ENCODE peak calls at places on chromosomes 2 and 18, in nine cellular contexts. One of them, this sample, is unnamed.

GRCh38 chr2:100580474-100581264 is 17.9 kb downstream of the PDCL3 start:
- DNase-seq in neural progenitor cell: no peak
- DNase-seq in PC-9: no peak
- DNase-seq in cardiac muscle cell: no peak
- DNase-seq in upper lobe of right lung: peak
- DNase-seq in gastrocnemius medialis: peak
- DNase-seq in A549: no peak
- DNase-seq in fibroblast of lung: no peak
- DNase-seq in SK-N-SH: no peak
- DNase-seq in this sample: no peak

GRCh38 chr2:69893684-69894481 is at the start of gene SNRNP27:
- DNase-seq in cardiac muscle cell: peak
- DNase-seq in SK-N-SH: peak
- DNase-seq in neural progenitor cell: peak
- DNase-seq in gastrocnemius medialis: peak
- DNase-seq in fibroblast of lung: peak
- DNase-seq in upper lobe of right lung: peak
- DNase-seq in PC-9: peak
- DNase-seq in A549: peak
- DNase-seq in this sample: peak

GRCh38 chr2:68850524-68850923 is 20.7 kb downstream of the BMP10 start:
- DNase-seq in cardiac muscle cell: no peak
- DNase-seq in gastrocnemius medialis: no peak
- DNase-seq in neural progenitor cell: no peak
- DNase-seq in upper lobe of right lung: no peak
- DNase-seq in PC-9: no peak
- DNase-seq in SK-N-SH: no peak
- DNase-seq in fibroblast of lung: no peak
- DNase-seq in A549: no peak
- DNase-seq in this sample: no peak

GRCh38 chr2:156657809-156658208 is 221.6 kb downstream of the GPD2 start:
- DNase-seq in neural progenitor cell: no peak
- DNase-seq in PC-9: no peak
- DNase-seq in A549: no peak
- DNase-seq in fibroblast of lung: peak
- DNase-seq in cardiac muscle cell: no peak
- DNase-seq in gastrocnemius medialis: no peak
- DNase-seq in upper lobe of right lung: no peak
- DNase-seq in SK-N-SH: no peak
- DNase-seq in this sample: no peak

GRCh38 chr2:131067465-131067864 is 25.8 kb downstream of the FAM168B start:
- DNase-seq in gastrocnemius medialis: no peak
- DNase-seq in PC-9: no peak
- DNase-seq in A549: no peak
- DNase-seq in cardiac muscle cell: no peak
- DNase-seq in SK-N-SH: no peak
- DNase-seq in neural progenitor cell: no peak
- DNase-seq in fibroblast of lung: no peak
- DNase-seq in upper lobe of right lung: no peak
- DNase-seq in this sample: no peak

GRCh38 chr2:98650998-98651397 is 42.6 kb downstream of the UNC50 start:
- DNase-seq in cardiac muscle cell: no peak
- DNase-seq in upper lobe of right lung: no peak
- DNase-seq in PC-9: no peak
- DNase-seq in A549: no peak
- DNase-seq in neural progenitor cell: no peak
- DNase-seq in fibroblast of lung: no peak
- DNase-seq in gastrocnemius medialis: no peak
- DNase-seq in SK-N-SH: no peak
- DNase-seq in this sample: no peak

GRCh38 chr2:7007846-7008741 is 90.9 kb downstream of the RNF144A start:
- DNase-seq in upper lobe of right lung: peak
- DNase-seq in fibroblast of lung: peak
- DNase-seq in gastrocnemius medialis: peak
- DNase-seq in cardiac muscle cell: peak
- DNase-seq in A549: no peak
- DNase-seq in neural progenitor cell: no peak
- DNase-seq in SK-N-SH: peak
- DNase-seq in PC-9: no peak
- DNase-seq in this sample: peak

GRCh38 chr2:88852753-88853402 is 161.4 kb downstream of the RPIA start:
- DNase-seq in SK-N-SH: no peak
- DNase-seq in fibroblast of lung: no peak
- DNase-seq in upper lobe of right lung: no peak
- DNase-seq in neural progenitor cell: no peak
- DNase-seq in cardiac muscle cell: no peak
- DNase-seq in PC-9: no peak
- DNase-seq in A549: peak
- DNase-seq in gastrocnemius medialis: no peak
- DNase-seq in this sample: no peak

GRCh38 chr18:49399003-49399402 is 61.4 kb downstream of the DYM start:
- DNase-seq in cardiac muscle cell: no peak
- DNase-seq in neural progenitor cell: no peak
- DNase-seq in upper lobe of right lung: no peak
- DNase-seq in PC-9: no peak
- DNase-seq in SK-N-SH: peak
- DNase-seq in fibroblast of lung: no peak
- DNase-seq in gastrocnemius medialis: no peak
- DNase-seq in A549: no peak
- DNase-seq in this sample: no peak

GRCh38 chr2:203656522-203657287 is 49.7 kb upstream of the CD28 start:
- DNase-seq in SK-N-SH: no peak
- DNase-seq in fibroblast of lung: peak
- DNase-seq in PC-9: no peak
- DNase-seq in neural progenitor cell: peak
- DNase-seq in A549: peak
- DNase-seq in gastrocnemius medialis: peak
- DNase-seq in cardiac muscle cell: no peak
- DNase-seq in upper lobe of right lung: peak
- DNase-seq in this sample: no peak

GRCh38 chr2:24840164-24840869 is 47.1 kb downstream of the CENPO start:
- DNase-seq in SK-N-SH: no peak
- DNase-seq in A549: no peak
- DNase-seq in gastrocnemius medialis: no peak
- DNase-seq in upper lobe of right lung: no peak
- DNase-seq in neural progenitor cell: no peak
- DNase-seq in PC-9: no peak
- DNase-seq in cardiac muscle cell: no peak
- DNase-seq in fibroblast of lung: no peak
- DNase-seq in this sample: peak

GRCh38 chr2:227888289-227888688 is 16.9 kb downstream of the DAW1 start:
- DNase-seq in SK-N-SH: no peak
- DNase-seq in A549: peak
- DNase-seq in cardiac muscle cell: peak
- DNase-seq in fibroblast of lung: no peak
- DNase-seq in gastrocnemius medialis: no peak
- DNase-seq in PC-9: no peak
- DNase-seq in neural progenitor cell: peak
- DNase-seq in upper lobe of right lung: peak
- DNase-seq in this sample: no peak

GRCh38 chr2:14385043-14385442 is 247.5 kb upstream of the LRATD1 start:
- DNase-seq in cardiac muscle cell: no peak
- DNase-seq in SK-N-SH: no peak
- DNase-seq in fibroblast of lung: no peak
- DNase-seq in upper lobe of right lung: no peak
- DNase-seq in gastrocnemius medialis: no peak
- DNase-seq in neural progenitor cell: no peak
- DNase-seq in PC-9: no peak
- DNase-seq in A549: no peak
- DNase-seq in this sample: no peak

GRCh38 chr2:8574196-8575010 is 107.5 kb upstream of the ID2 start:
- DNase-seq in cardiac muscle cell: no peak
- DNase-seq in neural progenitor cell: no peak
- DNase-seq in PC-9: no peak
- DNase-seq in gastrocnemius medialis: no peak
- DNase-seq in fibroblast of lung: no peak
- DNase-seq in SK-N-SH: no peak
- DNase-seq in upper lobe of right lung: no peak
- DNase-seq in A549: no peak
- DNase-seq in this sample: no peak

GRCh38 chr18:55587341-55588000 is 521 bp downstream of the TCF4 start:
- DNase-seq in upper lobe of right lung: no peak
- DNase-seq in neural progenitor cell: peak
- DNase-seq in A549: no peak
- DNase-seq in PC-9: no peak
- DNase-seq in gastrocnemius medialis: peak
- DNase-seq in cardiac muscle cell: peak
- DNase-seq in fibroblast of lung: peak
- DNase-seq in SK-N-SH: peak
- DNase-seq in this sample: no peak

GRCh38 chr2:1613078-1613445 is 131.3 kb downstream of the PXDN start:
- DNase-seq in PC-9: no peak
- DNase-seq in neural progenitor cell: no peak
- DNase-seq in upper lobe of right lung: peak
- DNase-seq in gastrocnemius medialis: no peak
- DNase-seq in cardiac muscle cell: no peak
- DNase-seq in A549: no peak
- DNase-seq in SK-N-SH: peak
- DNase-seq in fibroblast of lung: no peak
- DNase-seq in this sample: peak

GRCh38 chr18:45255142-45255890 is 360.0 kb upstream of the SLC14A2 start:
- DNase-seq in gastrocnemius medialis: peak
- DNase-seq in PC-9: no peak
- DNase-seq in cardiac muscle cell: no peak
- DNase-seq in fibroblast of lung: peak
- DNase-seq in SK-N-SH: no peak
- DNase-seq in upper lobe of right lung: no peak
- DNase-seq in A549: no peak
- DNase-seq in neural progenitor cell: peak
- DNase-seq in this sample: no peak

GRCh38 chr2:127422631-127423475 is 4.6 kb downstream of the PROC start:
- DNase-seq in SK-N-SH: peak
- DNase-seq in neural progenitor cell: peak
- DNase-seq in gastrocnemius medialis: no peak
- DNase-seq in A549: no peak
- DNase-seq in cardiac muscle cell: peak
- DNase-seq in PC-9: no peak
- DNase-seq in upper lobe of right lung: peak
- DNase-seq in fibroblast of lung: no peak
- DNase-seq in this sample: no peak

GRCh38 chr2:146370821-146371220 is 1474.0 kb upstream of the ACVR2A start:
- DNase-seq in fibroblast of lung: no peak
- DNase-seq in neural progenitor cell: no peak
- DNase-seq in gastrocnemius medialis: no peak
- DNase-seq in A549: peak
- DNase-seq in SK-N-SH: no peak
- DNase-seq in cardiac muscle cell: no peak
- DNase-seq in PC-9: no peak
- DNase-seq in upper lobe of right lung: no peak
- DNase-seq in this sample: no peak

GRCh38 chr18:63439334-63439733 is 17.1 kb upstream of the VPS4B start:
- DNase-seq in cardiac muscle cell: peak
- DNase-seq in SK-N-SH: peak
- DNase-seq in upper lobe of right lung: no peak
- DNase-seq in fibroblast of lung: peak
- DNase-seq in PC-9: peak
- DNase-seq in gastrocnemius medialis: peak
- DNase-seq in A549: peak
- DNase-seq in neural progenitor cell: peak
- DNase-seq in this sample: no peak

GRCh38 chr18:10560457-10561045 is 34.7 kb downstream of the NAPG start:
- DNase-seq in SK-N-SH: peak
- DNase-seq in A549: peak
- DNase-seq in neural progenitor cell: peak
- DNase-seq in PC-9: no peak
- DNase-seq in cardiac muscle cell: peak
- DNase-seq in fibroblast of lung: peak
- DNase-seq in gastrocnemius medialis: peak
- DNase-seq in upper lobe of right lung: no peak
- DNase-seq in this sample: no peak
- H3K4me3 ChIP-seq in SK-N-SH: no peak
- H3K4me3 ChIP-seq in A549: no peak
- H3K4me3 ChIP-seq in neural progenitor cell: no peak
- H3K4me3 ChIP-seq in PC-9: no peak
- H3K4me3 ChIP-seq in cardiac muscle cell: no peak
- H3K4me3 ChIP-seq in fibroblast of lung: no peak
- H3K4me3 ChIP-seq in gastrocnemius medialis: peak
- H3K4me3 ChIP-seq in upper lobe of right lung: peak
- H3K4me3 ChIP-seq in this sample: peak

DNA sequence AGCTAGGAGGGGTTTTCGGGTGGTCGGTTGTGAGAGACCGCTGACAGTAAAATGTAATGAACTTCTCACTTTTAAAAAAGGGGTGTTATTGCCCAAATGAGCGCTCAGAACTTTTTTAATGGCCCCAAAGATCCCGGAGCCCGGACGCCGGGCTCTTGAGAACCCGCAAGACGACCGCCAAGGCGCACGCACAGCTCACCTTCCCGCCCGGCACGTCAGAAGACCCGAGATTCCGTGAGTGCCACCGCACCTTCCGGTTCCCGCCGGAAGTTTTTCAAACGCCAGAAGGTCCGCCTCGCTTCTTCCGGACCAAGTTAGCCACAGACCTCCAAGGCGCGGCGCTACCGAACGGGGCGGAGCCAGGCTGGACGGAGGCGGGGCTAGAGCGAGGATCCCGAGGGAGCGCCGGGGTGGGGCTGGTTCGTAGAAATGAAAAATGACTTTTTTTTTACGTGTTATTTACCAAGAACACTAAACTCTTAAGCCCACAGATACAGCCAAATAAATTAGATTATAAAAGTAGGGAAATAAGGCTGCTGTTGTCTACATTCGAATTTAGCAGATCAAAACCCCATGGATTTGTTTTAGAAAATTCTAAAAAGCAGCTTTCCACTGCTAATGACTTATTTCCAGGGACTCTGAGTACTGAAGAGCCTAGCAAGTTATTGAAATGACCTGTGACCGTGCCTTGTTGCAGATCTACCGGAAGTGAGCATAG is at the start of gene SRBD1:
- DNase-seq in gastrocnemius medialis: peak
- DNase-seq in PC-9: peak
- DNase-seq in fibroblast of lung: peak
- DNase-seq in neural progenitor cell: peak
- DNase-seq in SK-N-SH: peak
- DNase-seq in cardiac muscle cell: peak
- DNase-seq in upper lobe of right lung: peak
- DNase-seq in A549: peak
- DNase-seq in this sample: peak
- H3K27ac ChIP-seq in gastrocnemius medialis: peak
- H3K27ac ChIP-seq in PC-9: peak
- H3K27ac ChIP-seq in fibroblast of lung: peak
- H3K27ac ChIP-seq in neural progenitor cell: no peak
- H3K27ac ChIP-seq in SK-N-SH: peak
- H3K27ac ChIP-seq in cardiac muscle cell: peak
- H3K27ac ChIP-seq in upper lobe of right lung: peak
- H3K27ac ChIP-seq in A549: peak
- H3K27ac ChIP-seq in this sample: peak

GRCh38 chr2:111123751-111124150 is 3.0 kb downstream of the BCL2L11 start:
- DNase-seq in neural progenitor cell: no peak
- DNase-seq in PC-9: peak
- DNase-seq in cardiac muscle cell: no peak
- DNase-seq in fibroblast of lung: no peak
- DNase-seq in upper lobe of right lung: no peak
- DNase-seq in gastrocnemius medialis: no peak
- DNase-seq in A549: no peak
- DNase-seq in SK-N-SH: no peak
- DNase-seq in this sample: no peak
- H3K4me3 ChIP-seq in neural progenitor cell: peak
- H3K4me3 ChIP-seq in PC-9: peak
- H3K4me3 ChIP-seq in cardiac muscle cell: peak
- H3K4me3 ChIP-seq in fibroblast of lung: peak
- H3K4me3 ChIP-seq in upper lobe of right lung: peak
- H3K4me3 ChIP-seq in gastrocnemius medialis: no peak
- H3K4me3 ChIP-seq in A549: peak
- H3K4me3 ChIP-seq in SK-N-SH: peak
- H3K4me3 ChIP-seq in this sample: no peak

GRCh38 chr2:96949153-96949520 is 37.2 kb downstream of the FAM178B start:
- DNase-seq in A549: no peak
- DNase-seq in PC-9: no peak
- DNase-seq in neural progenitor cell: no peak
- DNase-seq in fibroblast of lung: no peak
- DNase-seq in cardiac muscle cell: no peak
- DNase-seq in upper lobe of right lung: no peak
- DNase-seq in SK-N-SH: no peak
- DNase-seq in gastrocnemius medialis: no peak
- DNase-seq in this sample: no peak
- H3K27ac ChIP-seq in A549: no peak
- H3K27ac ChIP-seq in PC-9: no peak
- H3K27ac ChIP-seq in neural progenitor cell: no peak
- H3K27ac ChIP-seq in fibroblast of lung: no peak
- H3K27ac ChIP-seq in cardiac muscle cell: no peak
- H3K27ac ChIP-seq in upper lobe of right lung: no peak
- H3K27ac ChIP-seq in SK-N-SH: no peak
- H3K27ac ChIP-seq in gastrocnemius medialis: no peak
- H3K27ac ChIP-seq in this sample: no peak

This sample was measured in kidney.